ENCODE peak calls at places on chromosomes 12 and 14, in five cellular contexts. L is lung; T is psoas muscle; R is CD8-positive, alpha-beta T cell; W is astrocyte of the spinal cord. I is an unnamed sample.

GRCh38 chr12:108468149-108468968 is 46.7 kb upstream of the FICD start:
- DNase-seq in W (peak), T (no peak), R (no peak), L (no peak), I (peak)

GRCh38 chr14:37246427-37246829 is 48.7 kb downstream of the MIPOL1 start:
- DNase-seq in R (no peak), W (peak), L (no peak), T (no peak), I (peak)

GRCh38 chr12:104458645-104459555 is 2.2 kb downstream of the CHST11 start:
- DNase-seq in L (no peak), R (no peak), W (peak), T (peak), I (peak)

GRCh38 chr12:80504389-80505153 is 60.5 kb downstream of the PTPRQ start:
- DNase-seq in R (no peak), W (no peak), T (no peak), L (no peak), I (peak)

GRCh38 chr14:63473194-63473788 is 69.9 kb downstream of the PPP2R5E start:
- DNase-seq in T (no peak), L (no peak), W (no peak), R (no peak), I (no peak)

GRCh38 chr14:92747701-92748258 is 647 bp downstream of the LGMN start:
- DNase-seq in T (no peak), L (no peak), W (peak), R (no peak), I (peak)

GRCh38 chr14:91980157-91980556 is 32.7 kb upstream of the FBLN5 start:
- DNase-seq in T (no peak), R (no peak), W (peak), L (no peak), I (peak)

GRCh38 chr12:56461235-56462159 is 6.9 kb upstream of the SPRYD4 start:
- DNase-seq in R (no peak), W (peak), L (no peak), T (no peak), I (peak)

GRCh38 chr14:32635103-32635719 is 303.5 kb upstream of the NPAS3 start:
- DNase-seq in R (no peak), T (no peak), W (peak), L (no peak), I (peak)

GRCh38 chr12:96454396-96454795 is 35.0 kb upstream of the CFAP54 start:
- DNase-seq in W (no peak), L (no peak), R (no peak), T (no peak), I (no peak)

GRCh38 chr12:93908846-93909592 is 231.8 kb downstream of the CRADD start:
- DNase-seq in W (peak), R (no peak), L (no peak), T (no peak), I (peak)

GRCh38 chr14:65359503-65359902 is 53.0 kb upstream of the FUT8 start:
- DNase-seq in W (no peak), L (no peak), T (no peak), R (no peak), I (peak)

GRCh38 chr14:41505491-41505890 is 101.2 kb upstream of the LRFN5 start:
- DNase-seq in L (no peak), R (no peak), W (no peak), T (no peak), I (peak)

GRCh38 chr12:57632369-57632897 is 568 bp downstream of the B4GALNT1 start:
- DNase-seq in R (no peak), T (peak), L (no peak), W (no peak), I (no peak)

GRCh38 chr12:51335931-51336330 is 10.5 kb downstream of the CELA1 start:
- DNase-seq in R (no peak), W (no peak), L (peak), T (no peak), I (peak)

GRCh38 chr12:53749986-53750811 is 1.6 kb downstream of the CISTR start:
- DNase-seq in T (no peak), R (no peak), L (no peak), W (no peak), I (no peak)

GRCh38 chr14:86723254-86723624 is 1193.3 kb downstream of the FLRT2 start:
- DNase-seq in R (no peak), W (no peak), L (no peak), T (no peak), I (no peak)

GRCh38 chr12:47317182-47317915 is 237.6 kb upstream of the AMIGO2 start:
- DNase-seq in W (no peak), T (no peak), R (no peak), L (no peak), I (no peak)

GRCh38 chr14:96057738-96058137 is 18.6 kb downstream of the C14orf132 start:
- DNase-seq in W (no peak), T (no peak), R (no peak), L (no peak), I (no peak)

GRCh38 chr14:99124482-99125104 is 147.4 kb downstream of the BCL11B start:
- DNase-seq in L (peak), T (no peak), R (no peak), W (no peak), I (no peak)

GRCh38 chr14:99120147-99121026 is 151.6 kb downstream of the BCL11B start:
- DNase-seq in T (no peak), L (peak), W (no peak), R (no peak), I (no peak)

GRCh38 chr14:99123208-99123870 is 148.7 kb downstream of the BCL11B start:
- DNase-seq in T (no peak), R (no peak), W (no peak), L (peak), I (no peak)

GRCh38 chr14:99121027-99121875 is 150.7 kb downstream of the BCL11B start:
- DNase-seq in T (no peak), L (peak), W (no peak), R (no peak), I (no peak)

DNA sequence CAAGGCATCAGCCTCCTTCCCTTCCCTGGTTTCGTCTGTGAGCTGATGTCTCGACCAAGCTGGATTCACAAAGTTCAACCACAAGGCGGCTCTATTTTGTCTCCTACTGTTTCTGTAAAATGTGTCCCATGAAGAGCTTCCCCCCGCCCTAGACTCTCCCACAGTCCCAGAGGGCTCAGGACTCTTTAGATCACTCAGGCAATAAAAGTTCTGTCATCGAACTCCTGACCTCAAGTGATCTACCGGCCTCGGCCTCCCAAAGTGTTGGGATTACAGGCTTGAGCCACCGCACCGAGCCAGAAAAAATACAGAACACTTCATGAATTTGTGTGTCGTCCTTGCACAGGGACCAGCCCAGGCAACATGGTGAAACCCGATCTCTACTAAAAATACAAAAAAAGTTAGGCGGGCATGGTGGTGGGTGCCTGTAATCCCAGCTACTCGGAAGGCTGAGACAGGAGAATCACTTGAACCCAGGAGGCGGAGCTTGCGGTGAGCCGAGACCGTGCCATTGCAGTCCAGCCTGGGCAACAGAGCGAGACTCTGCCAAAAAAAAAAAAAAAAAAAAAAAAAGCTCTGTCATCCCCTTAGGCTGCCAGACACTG is 149.4 kb downstream of the BCL11B start:
- DNase-seq in L (peak), R (no peak), W (no peak), T (no peak), I (no peak)
- TF ChIP-seq CTCF in L (no peak), R (no peak), W (no peak), T (no peak), I (no peak)

DNA sequence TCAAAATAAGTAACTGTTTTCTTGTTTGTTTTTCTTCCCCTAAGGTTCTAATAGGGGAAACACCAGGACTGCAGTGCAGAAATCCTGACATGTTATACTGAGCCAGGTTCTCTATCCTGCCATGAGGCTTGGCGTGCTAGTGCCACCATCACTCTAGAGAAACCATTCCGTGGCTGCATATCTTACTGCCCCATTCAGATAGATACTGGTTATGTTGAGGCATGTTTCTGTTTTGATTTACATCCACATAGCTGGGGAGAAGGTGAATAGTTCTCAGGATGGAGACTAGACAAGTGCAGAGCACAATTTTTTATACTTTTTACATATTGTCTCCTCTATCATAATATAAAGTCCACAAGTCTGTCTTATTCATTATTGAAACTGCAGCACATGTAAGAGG is 11.5 kb downstream of the MAGOHB start:
- DNase-seq in L (no peak), W (no peak), R (no peak), T (no peak), I (no peak)
- H3K4me3 ChIP-seq in L (no peak), W (no peak), R (no peak), T (no peak), I (no peak)

DNA sequence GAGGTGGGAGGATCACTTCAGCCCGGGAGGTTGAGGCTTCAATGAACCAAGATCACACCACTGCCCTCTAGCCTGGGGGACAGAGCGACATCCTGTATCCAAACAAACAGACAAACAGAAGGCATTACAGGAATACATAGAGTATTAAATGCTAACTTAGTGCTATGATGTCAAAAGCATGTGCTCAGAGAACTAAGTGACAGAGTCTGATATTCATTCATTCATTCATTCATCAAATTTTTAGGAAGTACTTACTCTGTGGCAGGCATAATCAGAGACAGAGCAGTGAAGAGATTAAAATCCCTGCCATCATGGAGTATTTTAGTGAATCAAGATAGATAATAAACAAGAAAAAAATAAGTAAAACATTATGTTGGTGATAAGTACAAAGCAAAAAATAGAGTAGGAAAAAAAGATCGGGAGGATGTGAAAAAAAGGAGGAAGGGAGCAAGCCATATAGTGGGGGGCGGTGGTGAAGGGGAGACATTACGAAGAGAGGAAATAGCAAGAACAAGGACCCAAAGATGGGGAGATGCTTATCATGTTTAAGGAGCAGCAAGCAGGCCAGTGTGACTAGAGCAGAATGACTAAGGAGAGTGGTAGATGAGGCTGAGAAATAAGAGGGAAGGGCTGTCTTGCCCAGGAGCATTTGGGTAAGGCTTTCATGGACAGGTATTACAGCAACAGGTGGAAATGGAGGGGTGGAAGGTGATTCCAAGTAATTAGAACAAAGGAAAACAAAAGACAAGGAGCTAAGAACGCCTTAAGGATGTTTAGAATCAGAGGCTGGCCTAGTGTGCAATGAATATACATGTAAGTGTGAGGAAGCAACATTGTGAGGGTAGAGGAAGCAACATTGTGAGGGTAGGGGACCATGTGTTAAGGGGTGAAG is 2.8 kb downstream of the MAP4K5 start:
- DNase-seq in W (no peak), L (no peak), R (no peak), T (no peak), I (no peak)
- TF ChIP-seq CTCF in W (no peak), L (no peak), R (no peak), T (no peak), I (no peak)

DNA sequence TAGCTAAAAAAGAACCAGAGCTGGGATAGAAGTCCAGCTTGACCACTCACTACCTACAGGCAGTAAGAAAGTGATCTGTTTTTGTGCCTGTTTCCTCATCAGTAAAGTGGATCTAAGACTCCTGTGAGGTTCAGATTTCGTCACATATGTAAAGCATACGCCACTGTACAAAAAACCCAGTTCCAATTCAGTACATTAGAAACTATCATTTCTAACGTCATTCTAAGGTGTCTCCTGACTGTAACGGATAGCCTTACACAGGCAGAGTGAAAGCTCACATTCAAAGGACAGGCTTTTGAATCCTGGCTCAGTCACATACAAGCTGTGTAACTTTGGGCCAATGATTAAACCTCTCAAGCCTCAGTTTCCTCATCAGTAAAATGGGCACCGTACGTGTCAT is 3.5 kb downstream of the SLC15A4 start:
- DNase-seq in T (no peak), L (no peak), R (no peak), W (no peak), I (no peak)
- H3K4me3 ChIP-seq in T (peak), L (no peak), R (no peak), W (no peak), I (no peak)

GRCh38 chr12:122148657-122149056 is 25.4 kb downstream of the IL31 start:
- DNase-seq in T (no peak), W (no peak), L (no peak), R (no peak), I (peak)
- TF ChIP-seq CTCF in T (no peak), W (no peak), L (no peak), R (no peak), I (no peak)

GRCh38 chr12:6699259-6699988 is 1.2 kb downstream of the PIANP start:
- DNase-seq in R (no peak), T (no peak), L (no peak), W (no peak), I (no peak)
- H3K4me3 ChIP-seq in R (no peak), T (no peak), L (no peak), W (peak), I (peak)